ENCODE peak calls at places on chromosomes 12 and 14, in six cellular contexts. X is H1, M is GM12891, T is A549, I is uterus, Z is Peyer's patch. H is an unnamed sample.

GRCh38 chr14:34407951-34408350 is 54.1 kb downstream of the SPTSSA start:
- DNase-seq in Z (no peak), T (no peak), X (no peak), M (no peak), I (no peak), H (no peak)

GRCh38 chr12:110023634-110024023 is 24.4 kb downstream of the ANKRD13A start:
- DNase-seq in M (no peak), I (no peak), Z (no peak), X (no peak), T (no peak), H (no peak)

GRCh38 chr12:69985656-69986055 is 160.6 kb downstream of the MYRFL start:
- DNase-seq in I (no peak), Z (peak; percentile 76), M (peak; percentile 16), X (peak; percentile 7), T (peak; percentile 31), H (peak; percentile 39)

GRCh38 chr12:109759076-109759420 is 45.4 kb downstream of the FAM222A start:
- DNase-seq in M (no peak), T (no peak), X (no peak), Z (peak; percentile 23), I (no peak), H (no peak)

GRCh38 chr12:22687677-22688076 is 62.7 kb downstream of the ETNK1 start:
- DNase-seq in Z (no peak), I (no peak), X (no peak), M (no peak), T (no peak), H (no peak)

GRCh38 chr12:4762773-4763172 is 42.6 kb downstream of the GALNT8 start:
- DNase-seq in T (no peak), I (no peak), X (no peak), M (no peak), Z (no peak), H (no peak)

GRCh38 chr14:65927871-65928270 is 515.3 kb downstream of the FUT8 start:
- DNase-seq in X (no peak), Z (peak; percentile 79), I (no peak), T (no peak), M (no peak), H (peak; percentile 39)

GRCh38 chr14:22520235-22520634 is 68.8 kb downstream of the DAD1 start:
- DNase-seq in I (no peak), X (no peak), T (no peak), Z (no peak), M (no peak), H (no peak)

GRCh38 chr14:20164462-20164861 is 25.8 kb downstream of the OR4N5 start:
- DNase-seq in Z (no peak), T (no peak), M (no peak), X (no peak), I (no peak), H (no peak)

GRCh38 chr12:103814436-103814835 is 26.6 kb downstream of the NT5DC3 start:
- DNase-seq in Z (no peak), T (no peak), I (no peak), X (no peak), M (no peak), H (no peak)

GRCh38 chr12:98725481-98726247 is 80.6 kb downstream of the APAF1 start:
- DNase-seq in X (no peak), T (no peak), Z (no peak), I (peak; percentile 51), M (peak; percentile 23), H (peak; percentile 57)

GRCh38 chr14:28774764-28775738 is 8.5 kb downstream of the FOXG1 start:
- DNase-seq in Z (no peak), M (no peak), X (no peak), I (no peak), T (no peak), H (no peak)

GRCh38 chr12:114848661-114849060 is 164.7 kb upstream of the TBX3 start:
- DNase-seq in X (no peak), I (no peak), Z (no peak), M (no peak), T (no peak), H (no peak)

GRCh38 chr12:754871-755562 is 2.6 kb downstream of the WNK1 start:
- DNase-seq in X (no peak), T (peak; percentile 84), I (no peak), Z (no peak), M (no peak), H (peak; percentile 86)

GRCh38 chr14:95330591-95331370 is 11.1 kb upstream of the CLMN start:
- DNase-seq in X (no peak), M (no peak), I (no peak), T (no peak), Z (no peak), H (no peak)

GRCh38 chr12:113157218-113157859 is 7.8 kb downstream of the CFAP73 start:
- DNase-seq in I (no peak), M (no peak), T (no peak), X (no peak), Z (no peak), H (no peak)

GRCh38 chr14:26730929-26731618 is 133.2 kb upstream of the NOVA1 start:
- DNase-seq in M (no peak), X (peak; percentile 17), I (no peak), Z (no peak), T (no peak), H (peak; percentile 0)

GRCh38 chr14:26486922-26487321 is 110.9 kb downstream of the NOVA1 start:
- DNase-seq in M (no peak), T (no peak), Z (no peak), I (no peak), X (no peak), H (no peak)

DNA sequence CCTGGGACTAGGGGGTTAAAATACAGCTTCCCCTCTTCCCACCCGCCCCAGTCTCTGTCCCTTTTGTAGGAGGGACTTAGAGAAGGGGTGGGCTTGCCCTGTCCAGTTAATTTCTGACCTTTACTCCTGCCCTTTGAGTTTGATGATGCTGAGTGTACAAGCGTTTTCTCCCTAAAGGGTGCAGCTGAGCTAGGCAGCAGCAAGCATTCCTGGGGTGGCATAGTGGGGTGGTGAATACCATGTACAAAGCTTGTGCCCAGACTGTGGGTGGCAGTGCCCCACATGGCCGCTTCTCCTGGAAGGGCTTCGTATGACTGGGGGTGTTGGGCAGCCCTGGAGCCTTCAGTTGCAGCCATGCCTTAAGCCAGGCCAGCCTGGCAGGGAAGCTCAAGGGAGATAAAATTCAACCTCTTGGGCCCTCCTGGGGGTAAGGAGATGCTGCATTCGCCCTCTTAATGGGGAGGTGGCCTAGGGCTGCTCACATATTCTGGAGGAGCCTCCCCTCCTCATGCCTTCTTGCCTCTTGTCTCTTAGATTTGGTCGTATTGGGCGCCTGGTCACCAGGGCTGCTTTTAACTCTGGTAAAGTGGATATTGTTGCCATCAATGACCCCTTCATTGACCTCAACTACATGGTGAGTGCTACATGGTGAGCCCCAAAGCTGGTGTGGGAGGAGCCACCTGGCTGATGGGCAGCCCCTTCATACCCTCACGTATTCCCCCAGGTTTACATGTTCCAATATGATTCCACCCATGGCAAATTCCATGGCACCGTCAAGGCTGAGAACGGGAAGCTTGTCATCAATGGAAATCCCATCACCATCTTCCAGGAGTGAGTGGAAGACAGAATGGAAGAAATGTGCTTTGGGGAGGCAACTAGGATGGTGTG is 1.9 kb downstream of the GAPDH start:
- DNase-seq in Z (no peak), M (no peak), I (no peak), X (no peak), T (no peak), H (no peak)
- TF ChIP-seq POLR2A in Z (no peak), M (no peak), I (no peak), X (no peak), T (no peak), H (peak; percentile 26)

DNA sequence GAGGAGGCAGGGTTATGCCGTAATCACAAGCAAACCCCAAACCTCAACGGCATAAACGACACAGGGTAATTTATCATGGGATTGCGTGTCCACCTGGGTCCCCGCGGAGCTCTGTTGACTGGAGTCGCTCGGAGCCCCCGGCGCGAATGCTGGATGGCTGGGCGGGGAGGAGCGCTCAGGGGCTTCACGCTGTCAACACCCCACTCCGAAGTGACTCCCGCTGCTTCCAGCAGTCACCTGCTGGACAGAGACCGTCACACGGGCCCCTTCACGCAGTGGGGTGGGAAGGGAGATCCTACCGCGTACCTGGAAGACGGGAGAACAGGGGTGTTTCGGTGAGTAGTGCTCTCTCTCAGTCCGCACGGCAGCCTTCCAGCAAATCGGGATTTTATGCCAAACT is 4.4 kb upstream of the GALNT9 start:
- DNase-seq in T (no peak), X (no peak), Z (no peak), M (no peak), I (no peak), H (no peak)
- TF ChIP-seq POLR2A in T (no peak), X (no peak), Z (no peak), M (no peak), I (no peak), H (no peak)

GRCh38 chr12:119671070-119671469 is 3.1 kb downstream of the PRKAB1 start:
- DNase-seq in M (no peak), T (no peak), X (no peak), Z (no peak), I (no peak), H (no peak)

GRCh38 chr12:119672194-119672593 is 4.3 kb downstream of the PRKAB1 start:
- DNase-seq in M (no peak), I (no peak), T (no peak), X (no peak), Z (no peak), H (peak; percentile 66)

GRCh38 chr12:119676022-119676421 is 8.1 kb downstream of the PRKAB1 start:
- DNase-seq in M (no peak), X (no peak), Z (no peak), T (no peak), I (no peak), H (no peak)

GRCh38 chr12:119674560-119674959 is 6.6 kb downstream of the PRKAB1 start:
- DNase-seq in Z (peak; percentile 55), X (no peak), I (no peak), M (no peak), T (no peak), H (no peak)

DNA sequence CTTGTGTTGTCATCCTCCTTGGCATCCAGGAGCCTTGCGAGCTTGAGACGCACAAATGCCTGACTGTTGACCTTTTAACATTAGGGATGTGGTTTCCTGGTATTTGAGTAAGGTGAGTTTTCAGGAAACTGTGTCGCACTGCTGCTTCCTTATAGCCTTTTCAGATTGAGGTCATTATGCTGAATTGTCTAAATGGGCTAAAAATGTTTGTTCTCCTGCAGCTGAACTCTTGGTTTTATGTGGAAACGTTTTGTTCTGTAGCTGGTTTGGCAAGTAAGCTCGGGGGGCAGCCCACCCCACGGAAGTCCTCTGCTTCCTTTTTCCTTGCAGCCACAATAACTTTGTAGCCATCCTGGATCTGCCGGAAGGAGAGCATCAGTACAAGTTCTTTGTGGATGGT is 5.7 kb downstream of the PRKAB1 start:
- DNase-seq in Z (peak; percentile 58), M (no peak), X (no peak), T (no peak), I (no peak), H (no peak)
- TF ChIP-seq POLR2A in Z (peak; percentile 7), M (no peak), X (no peak), T (no peak), I (no peak), H (no peak)

GRCh38 chr12:57094194-57095160 is 5.6 kb downstream of the NAB2 start:
- DNase-seq in M (no peak), T (no peak), I (no peak), X (no peak), Z (no peak), H (no peak)

GRCh38 chr12:57096748-57097553 is 8.0 kb downstream of the NAB2 start:
- DNase-seq in I (no peak), T (no peak), X (no peak), M (no peak), Z (no peak), H (no peak)

GRCh38 chr12:57093412-57094193 is 4.7 kb downstream of the NAB2 start:
- DNase-seq in X (no peak), I (peak; percentile 92), M (peak; percentile 86), Z (peak; percentile 87), T (peak; percentile 64), H (peak; percentile 72)

GRCh38 chr12:57096099-57096572 is 7.2 kb downstream of the NAB2 start:
- DNase-seq in I (no peak), T (no peak), M (no peak), X (no peak), Z (no peak), H (no peak)

GRCh38 chr12:57095440-57095839 is 6.5 kb downstream of the NAB2 start:
- DNase-seq in M (no peak), X (no peak), Z (no peak), I (no peak), T (no peak), H (no peak)
- TF ChIP-seq POLR2A in M (no peak), X (no peak), Z (no peak), I (no peak), T (no peak), H (no peak)

H was measured in erythroblast.